ENCODE peak calls at places on chromosomes 12 and 14, in nine cellular contexts. F is left colon; U is stimulated activated CD8-positive, alpha-beta memory T cell treated with anti-CD3 and anti-CD28 coated beads, Interleukin-7, amount 100 ng/mL, for 48 hours; X is amniotic epithelial cell; W is fibroblast of villous mesenchyme; L is NCI-H1436; G is psoas muscle; I is SK-N-SH; C is stomach. D is an unnamed sample.

GRCh38 chr12:132355742-132356681 is 26.6 kb upstream of the GALNT9 start:
- DNase-seq in G (peak), F (no peak), I (no peak), U (no peak), C (no peak), W (no peak), X (no peak), L (no peak), D (no peak)

GRCh38 chr14:99330316-99331240 is 58.6 kb upstream of the BCL11B start:
- DNase-seq in C (peak), X (no peak), F (no peak), G (no peak), I (no peak), U (no peak), W (no peak), L (no peak), D (no peak)

GRCh38 chr14:88234442-88234841 is 88.6 kb downstream of the KCNK10 start:
- DNase-seq in F (no peak), L (no peak), W (no peak), X (no peak), I (no peak), C (no peak), U (no peak), G (no peak), D (no peak)

GRCh38 chr12:12011880-12012260 is 58.9 kb upstream of the BCL2L14 start:
- DNase-seq in X (no peak), L (no peak), C (no peak), G (no peak), I (no peak), F (no peak), U (no peak), W (no peak), D (no peak)

GRCh38 chr12:13896063-13896626 is 85.3 kb downstream of the GRIN2B start:
- DNase-seq in G (no peak), I (no peak), F (no peak), X (no peak), L (no peak), W (no peak), C (no peak), U (no peak), D (no peak)

GRCh38 chr14:102508774-102509743 is 517 bp downstream of the ANKRD9 start:
- DNase-seq in C (peak), L (no peak), X (peak), W (peak), U (no peak), I (peak), F (peak), G (peak), D (peak)

GRCh38 chr12:119006749-119007148 is 25.4 kb downstream of the SRRM4 start:
- DNase-seq in G (no peak), F (no peak), C (no peak), I (peak), U (no peak), X (no peak), L (no peak), W (no peak), D (no peak)

GRCh38 chr14:70002589-70003240 is 123.5 kb downstream of the SMOC1 start:
- DNase-seq in F (no peak), C (no peak), I (no peak), X (peak), W (no peak), U (no peak), G (no peak), L (no peak), D (no peak)

GRCh38 chr12:75389061-75389460 is 1.8 kb upstream of the GLIPR1L2 start:
- DNase-seq in U (no peak), L (no peak), C (no peak), G (no peak), I (peak), X (peak), F (no peak), W (no peak), D (no peak)

GRCh38 chr12:2456813-2457186 is 338.0 kb upstream of the FKBP4 start:
- DNase-seq in L (peak), I (no peak), G (no peak), W (no peak), U (no peak), X (no peak), F (no peak), C (no peak), D (no peak)

GRCh38 chr12:56724660-56724988 is 475 bp downstream of the NACA start:
- DNase-seq in W (no peak), L (no peak), G (no peak), F (peak), I (no peak), C (no peak), U (no peak), X (no peak), D (no peak)

GRCh38 chr12:65839027-65839426 is 14.7 kb downstream of the HMGA2 start:
- DNase-seq in L (no peak), U (no peak), G (no peak), F (no peak), I (no peak), W (no peak), C (no peak), X (no peak), D (no peak)

GRCh38 chr14:74955229-74955999 is at the start of gene PGF:
- DNase-seq in L (no peak), I (peak), G (peak), C (peak), W (peak), U (no peak), X (no peak), F (peak), D (peak)

GRCh38 chr14:85731198-85731597 is 201.3 kb downstream of the FLRT2 start:
- DNase-seq in G (peak), C (no peak), U (no peak), I (no peak), W (peak), F (no peak), L (no peak), X (peak), D (no peak)

GRCh38 chr14:72476657-72477499 is 417.0 kb downstream of the DPF3 start:
- DNase-seq in C (no peak), W (peak), U (peak), G (no peak), I (no peak), L (no peak), X (peak), F (peak), D (no peak)

GRCh38 chr12:66763453-66763852 is 84.6 kb upstream of the GRIP1 start:
- DNase-seq in L (no peak), W (no peak), C (no peak), X (no peak), I (no peak), U (no peak), G (no peak), F (no peak), D (no peak)

GRCh38 chr14:69665596-69665995 is 54.2 kb downstream of the SUSD6 start:
- DNase-seq in F (no peak), X (no peak), G (no peak), W (no peak), L (no peak), I (no peak), U (no peak), C (no peak), D (no peak)

GRCh38 chr12:15033029-15033428 is 60.2 kb downstream of the PDE6H start:
- DNase-seq in C (no peak), I (no peak), L (no peak), F (no peak), W (no peak), X (no peak), G (no peak), U (no peak), D (no peak)

GRCh38 chr12:74794522-74794921 is 256.9 kb downstream of the ATXN7L3B start:
- DNase-seq in I (no peak), F (no peak), L (no peak), G (no peak), W (no peak), X (peak), U (no peak), C (no peak), D (no peak)

GRCh38 chr12:89863332-89863938 is 154.8 kb upstream of the ATP2B1 start:
- DNase-seq in U (no peak), I (no peak), X (no peak), G (no peak), C (no peak), L (no peak), W (no peak), F (no peak), D (no peak)

GRCh38 chr14:81148635-81149034 is 72.1 kb downstream of the GTF2A1 start:
- DNase-seq in U (no peak), W (no peak), F (no peak), X (no peak), L (no peak), G (no peak), I (no peak), C (no peak), D (no peak)

GRCh38 chr12:46832084-46832704 is 6.4 kb upstream of the SLC38A4 start:
- DNase-seq in F (no peak), W (no peak), C (no peak), X (no peak), I (no peak), L (no peak), G (no peak), U (no peak), D (peak)

GRCh38 chr14:32537166-32537565 is 208.1 kb downstream of the AKAP6 start:
- DNase-seq in W (no peak), L (no peak), C (no peak), I (no peak), X (no peak), U (no peak), G (no peak), F (no peak), D (no peak)

GRCh38 chr14:77151918-77152588 is 10.5 kb upstream of the ZDHHC22 start:
- DNase-seq in U (no peak), F (no peak), L (peak), X (peak), C (no peak), G (no peak), I (peak), W (peak), D (no peak)

GRCh38 chr14:66009104-66009503 is 477.1 kb upstream of the CCDC196 start:
- DNase-seq in U (no peak), W (peak), F (no peak), G (no peak), C (no peak), X (peak), I (no peak), L (no peak), D (no peak)

GRCh38 chr14:70886421-70887206 is 20.6 kb upstream of the PCNX1 start:
- DNase-seq in I (no peak), L (no peak), F (peak), G (no peak), C (no peak), W (no peak), U (no peak), X (no peak), D (no peak)

GRCh38 chr14:47715330-47715729 is 39.9 kb upstream of the MDGA2 start:
- DNase-seq in L (no peak), W (peak), G (no peak), C (no peak), U (no peak), F (no peak), I (no peak), X (peak), D (no peak)

GRCh38 chr14:34277191-34277590 is 184.8 kb downstream of the SPTSSA start:
- DNase-seq in U (no peak), I (no peak), W (no peak), F (no peak), G (no peak), C (no peak), L (no peak), X (no peak), D (no peak)

GRCh38 chr12:6635375-6635855 is 344 bp downstream of the LPAR5 start:
- DNase-seq in I (peak), X (no peak), L (no peak), F (no peak), G (no peak), U (peak), C (no peak), W (no peak), D (no peak)

D was measured in right lobe of liver.